ENCODE peak calls at places on chromosomes 7 and 10, in five cellular contexts. Q is astrocyte of the spinal cord; G is Kasumi-1; V is stimulated activated CD4-positive, alpha-beta T cell treated with anti-CD3 and anti-CD28 coated beads, Interleukin-1b, Interleukin-23, amount 100 ng/mL, for 4 hours; C is central memory CD8-positive, alpha-beta T cell. E is an unnamed sample.

GRCh38 chr10:117373848-117374505 is 1.3 kb downstream of the PDZD8 start:
- DNase-seq in Q (peak; percentile 50), G (peak; percentile 44), V (peak; percentile 7), C (peak; percentile 39), E (no peak)

GRCh38 chr10:30857803-30858202 is 173.9 kb downstream of the ZNF438 start:
- DNase-seq in Q (peak; percentile 31), G (peak; percentile 74), V (no peak), C (no peak), E (no peak)

GRCh38 chr7:129024125-129024524 is 30.8 kb downstream of the TNPO3 start:
- DNase-seq in Q (no peak), G (no peak), V (no peak), C (no peak), E (no peak)

GRCh38 chr7:33671521-33672262 is 233.6 kb upstream of the BMPER start:
- DNase-seq in Q (no peak), G (no peak), V (no peak), C (no peak), E (peak; percentile 79)

GRCh38 chr7:19249281-19249680 is 104.1 kb upstream of the FERD3L start:
- DNase-seq in Q (peak; percentile 40), G (no peak), V (no peak), C (no peak), E (no peak)

GRCh38 chr7:91082854-91083495 is 181.3 kb upstream of the FZD1 start:
- DNase-seq in Q (peak; percentile 59), G (peak; percentile 30), V (no peak), C (no peak), E (peak; percentile 45)

GRCh38 chr7:68892211-68892610 is 706.1 kb upstream of the AUTS2 start:
- DNase-seq in Q (peak; percentile 10), G (no peak), V (no peak), C (no peak), E (no peak)

GRCh38 chr7:88243345-88243909 is 23.6 kb upstream of the SRI start:
- DNase-seq in Q (peak; percentile 73), G (peak; percentile 69), V (no peak), C (no peak), E (peak; percentile 35)

GRCh38 chr7:36191292-36191920 is 38.4 kb downstream of the EEPD1 start:
- DNase-seq in Q (peak; percentile 13), G (no peak), V (no peak), C (no peak), E (no peak)

GRCh38 chr7:105952917-105953595 is 10.0 kb upstream of the CDHR3 start:
- DNase-seq in Q (no peak), G (no peak), V (no peak), C (no peak), E (no peak)

GRCh38 chr7:47901542-47901941 is 46.7 kb downstream of the PKD1L1 start:
- DNase-seq in Q (peak; percentile 42), G (no peak), V (no peak), C (no peak), E (no peak)

GRCh38 chr10:49123981-49124920 is 8.9 kb upstream of the VSTM4 start:
- DNase-seq in Q (no peak), G (no peak), V (no peak), C (no peak), E (no peak)

GRCh38 chr7:74380720-74381119 is 73.0 kb upstream of the GTF2IRD1 start:
- DNase-seq in Q (no peak), G (no peak), V (no peak), C (no peak), E (no peak)

GRCh38 chr7:75639071-75639892 is 99.5 kb downstream of the HIP1 start:
- DNase-seq in Q (peak; percentile 38), G (no peak), V (peak; percentile 29), C (no peak), E (peak; percentile 62)

GRCh38 chr10:8050561-8051108 is 3.9 kb upstream of the GATA3 start:
- DNase-seq in Q (peak; percentile 48), G (no peak), V (no peak), C (no peak), E (no peak)

GRCh38 chr10:77784856-77785255 is 141.7 kb downstream of the DLG5 start:
- DNase-seq in Q (peak; percentile 87), G (no peak), V (no peak), C (no peak), E (no peak)

GRCh38 chr10:49768731-49769130 is 6.6 kb upstream of the OGDHL start:
- DNase-seq in Q (no peak), G (no peak), V (no peak), C (no peak), E (no peak)

GRCh38 chr10:94292448-94293118 is 70.2 kb downstream of the NOC3L start:
- DNase-seq in Q (peak; percentile 74), G (peak; percentile 81), V (no peak), C (no peak), E (peak; percentile 6)

GRCh38 chr7:82598958-82599357 is 155.4 kb upstream of the CACNA2D1 start:
- DNase-seq in Q (peak; percentile 84), G (no peak), V (no peak), C (no peak), E (no peak)

GRCh38 chr10:11689945-11690736 is 52.0 kb upstream of the ECHDC3 start:
- DNase-seq in Q (no peak), G (no peak), V (no peak), C (no peak), E (no peak)

GRCh38 chr7:7265057-7265456 is 82.7 kb downstream of the C1GALT1 start:
- DNase-seq in Q (peak; percentile 65), G (no peak), V (no peak), C (no peak), E (no peak)

GRCh38 chr7:155203059-155203881 is 94.4 kb upstream of the INSIG1 start:
- DNase-seq in Q (no peak), G (no peak), V (no peak), C (no peak), E (no peak)

GRCh38 chr10:11325817-11326216 is 285.6 kb downstream of the USP6NL start:
- DNase-seq in Q (peak; percentile 22), G (no peak), V (no peak), C (no peak), E (no peak)

GRCh38 chr7:125568799-125569198 is 639.2 kb upstream of the POT1 start:
- DNase-seq in Q (no peak), G (no peak), V (no peak), C (no peak), E (no peak)

GRCh38 chr10:71812913-71813590 is 38.0 kb downstream of the PSAP start:
- DNase-seq in Q (no peak), G (no peak), V (no peak), C (no peak), E (no peak)

GRCh38 chr7:21192662-21193061 is 235.2 kb upstream of the SP4 start:
- DNase-seq in Q (no peak), G (no peak), V (no peak), C (no peak), E (no peak)

E was measured in NCI-H1092 treated with DMSO at 0.1 percent for 48 hours.